ENCODE peak calls at places on chromosomes 13 and 19, in four cellular contexts. M, S, D and X are unnamed samples.

GRCh38 chr13:75637101-75637774 is 1.1 kb downstream of the LMO7 start:
- DNase-seq in M (no peak), S (no peak), D (no peak), X (no peak)

GRCh38 chr19:13398780-13399726 is 107.2 kb downstream of the CACNA1A start:
- DNase-seq in M (peak; percentile 84), S (peak; percentile 19), D (no peak), X (peak; percentile 54)

GRCh38 chr19:6241680-6242079 is 38.1 kb downstream of the MLLT1 start:
- DNase-seq in M (no peak), S (peak; percentile 46), D (no peak), X (no peak)

GRCh38 chr13:38542601-38543000 is 144.3 kb upstream of the FREM2 start:
- DNase-seq in M (peak; percentile 26), S (no peak), D (no peak), X (peak; percentile 16)

GRCh38 chr19:48737360-48737998 is 2.9 kb downstream of the RASIP1 start:
- DNase-seq in M (no peak), S (no peak), D (no peak), X (no peak)

GRCh38 chr13:50731400-50731799 is 112.1 kb downstream of the DLEU7 start:
- DNase-seq in M (peak; percentile 82), S (no peak), D (no peak), X (peak; percentile 89)

GRCh38 chr19:45179063-45179847 is 671 bp downstream of the BLOC1S3 start:
- DNase-seq in M (no peak), S (no peak), D (peak; percentile 38), X (no peak)

GRCh38 chr13:29582171-29582570 is 13.3 kb downstream of the SLC7A1 start:
- DNase-seq in M (no peak), S (peak; percentile 58), D (no peak), X (no peak)

GRCh38 chr13:23750383-23751121 is 138.6 kb downstream of the MIPEP start:
- DNase-seq in M (no peak), S (no peak), D (no peak), X (no peak)

GRCh38 chr13:61727714-61728275 is 312.1 kb upstream of the PCDH20 start:
- DNase-seq in M (peak; percentile 29), S (no peak), D (no peak), X (peak; percentile 29)

GRCh38 chr13:35953537-35954206 is 177.5 kb downstream of the DCLK1 start:
- DNase-seq in M (no peak), S (peak; percentile 73), D (peak; percentile 85), X (peak; percentile 27)

GRCh38 chr13:39616087-39616694 is 13.2 kb upstream of the LHFPL6 start:
- DNase-seq in M (no peak), S (no peak), D (peak; percentile 20), X (no peak)

GRCh38 chr13:45398862-45399261 is 19.3 kb downstream of the SLC25A30 start:
- DNase-seq in M (no peak), S (no peak), D (no peak), X (no peak)

GRCh38 chr19:48842744-48843162 is 6.5 kb upstream of the HSD17B14 start:
- DNase-seq in M (no peak), S (no peak), D (peak; percentile 37), X (no peak)

GRCh38 chr19:40599331-40600085 is 1.7 kb upstream of the LTBP4 start:
- DNase-seq in M (no peak), S (no peak), D (peak; percentile 57), X (no peak)

GRCh38 chr19:38877781-38878574 is at the start of gene RINL:
- DNase-seq in M (no peak), S (no peak), D (no peak), X (no peak)

GRCh38 chr19:17511724-17512573 is 500 bp downstream of the PGLS start:
- DNase-seq in M (peak; percentile 51), S (peak; percentile 89), D (peak; percentile 85), X (no peak)

GRCh38 chr13:85093808-85094207 is 705.4 kb downstream of the SLITRK6 start:
- DNase-seq in M (peak; percentile 49), S (peak; percentile 16), D (peak; percentile 18), X (no peak)

GRCh38 chr19:19634516-19635312 is 6.7 kb upstream of the LPAR2 start:
- DNase-seq in M (no peak), S (no peak), D (no peak), X (no peak)

GRCh38 chr13:32262619-32263018 is 52.5 kb downstream of the ZAR1L start:
- DNase-seq in M (no peak), S (no peak), D (no peak), X (no peak)

GRCh38 chr13:66364346-66364745 is 865.8 kb downstream of the PCDH9 start:
- DNase-seq in M (no peak), S (no peak), D (no peak), X (no peak)

GRCh38 chr13:59461411-59461810 is 702.3 kb downstream of the DIAPH3 start:
- DNase-seq in M (no peak), S (no peak), D (no peak), X (no peak)

GRCh38 chr13:85441975-85442374 is 357.2 kb downstream of the SLITRK6 start:
- DNase-seq in M (no peak), S (no peak), D (no peak), X (no peak)

GRCh38 chr19:39236527-39236926 is 8.3 kb downstream of the IFNL3 start:
- DNase-seq in M (no peak), S (no peak), D (no peak), X (no peak)

GRCh38 chr19:18809149-18809978 is 18.3 kb upstream of the COMP start:
- DNase-seq in M (peak; percentile 19), S (peak; percentile 56), D (peak; percentile 83), X (no peak)

GRCh38 chr13:58080806-58081205 is 449.3 kb downstream of the PCDH17 start:
- DNase-seq in M (no peak), S (no peak), D (no peak), X (no peak)

DNA sequence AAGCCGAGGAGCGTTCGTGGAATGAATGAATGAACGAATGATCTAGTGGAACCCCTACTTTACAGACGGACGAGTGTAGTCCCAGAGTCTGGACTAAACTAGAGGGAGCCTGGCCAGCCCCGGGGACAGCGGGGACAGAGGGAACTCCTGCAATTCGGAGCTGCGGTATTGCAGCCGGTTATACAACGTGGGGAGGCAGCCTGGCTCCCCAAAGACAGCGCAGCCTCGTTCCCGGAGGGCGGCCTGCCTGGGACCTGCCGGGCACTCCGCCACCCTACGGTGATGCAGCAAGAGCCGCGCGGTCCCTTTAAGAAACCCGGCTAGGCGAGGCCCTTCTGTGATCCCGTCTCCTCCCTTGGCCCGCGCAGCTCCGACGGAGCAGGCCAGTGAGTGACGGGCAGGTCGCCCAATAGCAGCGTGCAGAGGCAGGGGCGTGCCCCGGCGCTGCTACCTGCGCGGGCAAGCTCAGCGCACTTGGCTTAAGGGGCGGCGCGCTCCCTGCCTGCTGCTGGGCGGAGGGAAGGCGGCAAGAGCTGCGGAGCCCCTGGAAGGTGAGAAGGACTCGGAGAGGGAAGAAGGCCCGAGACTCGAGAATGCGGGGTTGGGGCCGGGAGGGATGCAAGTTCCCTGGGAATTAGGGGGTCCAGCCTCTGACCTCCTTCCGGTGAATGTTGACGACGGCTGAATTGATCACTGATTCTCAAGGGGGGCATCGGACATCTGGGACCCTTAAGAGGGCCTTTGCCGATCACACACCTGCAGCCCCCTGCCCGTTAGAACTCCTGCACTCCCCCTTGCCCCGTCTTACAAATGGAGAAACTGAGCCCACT is at the start of gene ABCA7:
- DNase-seq in M (peak; percentile 90), S (peak; percentile 99), D (peak; percentile 96), X (peak; percentile 92)
- H3K27ac ChIP-seq in M (no peak within 1 kb of the TSS), S (peak within 1 kb of the TSS; percentile 75), D (no peak within 1 kb of the TSS), X (peak within 1 kb of the TSS; percentile 66)

DNA sequence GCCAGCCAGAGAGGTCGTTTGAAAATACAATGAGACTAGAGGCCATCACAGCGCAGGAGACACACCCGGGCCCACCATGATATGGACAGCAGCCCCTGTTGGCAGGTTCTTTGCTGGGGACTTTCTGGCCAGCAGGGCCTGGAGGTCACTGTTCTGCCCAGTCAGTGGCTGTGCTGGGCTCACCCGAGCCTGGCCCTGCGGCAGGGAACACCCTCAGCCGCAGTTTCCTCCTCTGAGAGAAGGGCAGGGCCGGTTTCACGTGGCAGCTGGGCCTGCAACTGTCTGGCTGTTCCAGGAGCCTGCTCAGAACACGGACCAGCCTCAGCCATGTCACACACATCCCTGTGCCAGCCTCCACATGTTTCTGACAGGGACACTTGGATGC is 39.4 kb downstream of the ADPRHL1 start:
- DNase-seq in M (no peak), S (peak; percentile 59), D (no peak), X (no peak)
- H3K27ac ChIP-seq in M (no peak overlapping the region), S (peak overlapping the region; percentile 93), D (no peak overlapping the region), X (no peak overlapping the region)

DNA sequence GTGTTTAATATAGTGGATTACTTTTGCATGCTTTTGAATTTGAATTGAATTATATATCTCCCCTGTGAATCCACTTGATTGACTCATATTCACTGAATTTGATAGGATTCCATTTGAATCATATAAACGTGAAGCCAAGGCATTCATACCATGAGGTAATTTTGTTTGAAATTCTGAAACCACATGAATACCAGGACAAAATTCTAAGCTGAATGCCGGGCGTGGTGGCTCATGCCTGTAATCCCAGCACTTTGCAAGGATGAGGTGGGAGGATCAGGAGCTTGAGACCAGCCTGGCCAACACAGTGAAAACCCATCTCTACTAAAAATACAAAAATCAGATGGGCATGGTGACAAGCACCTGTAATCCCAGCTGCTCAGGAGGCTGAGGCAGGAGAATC is 4.4 kb downstream of the ZNF793 start:
- DNase-seq in M (no peak), S (no peak), D (no peak), X (no peak)
- H3K27ac ChIP-seq in M (no peak overlapping the region), S (no peak overlapping the region), D (no peak overlapping the region), X (no peak overlapping the region)

GRCh38 chr19:15249560-15249874 is 17.3 kb upstream of the EPHX3 start:
- DNase-seq in M (no peak), S (no peak), D (no peak), X (no peak)
- H3K27ac ChIP-seq in M (peak overlapping the region; percentile 16), S (peak overlapping the region; percentile 96), D (peak overlapping the region; percentile 83), X (peak overlapping the region; percentile 19)

GRCh38 chr19:50001158-50001557 is 24.0 kb downstream of the VRK3 start:
- DNase-seq in M (no peak), S (no peak), D (no peak), X (no peak)

GRCh38 chr19:50003254-50003788 is 21.9 kb downstream of the VRK3 start:
- DNase-seq in M (no peak), S (no peak), D (no peak), X (no peak)

GRCh38 chr19:50000038-50000890 is 24.9 kb downstream of the VRK3 start:
- DNase-seq in M (no peak), S (no peak), D (no peak), X (no peak)

GRCh38 chr19:50002386-50002960 is 22.7 kb downstream of the VRK3 start:
- DNase-seq in M (no peak), S (no peak), D (no peak), X (no peak)

GRCh38 chr19:50001775-50002174 is 23.4 kb downstream of the VRK3 start:
- DNase-seq in M (no peak), S (no peak), D (no peak), X (no peak)
- H3K27ac ChIP-seq in M (no peak overlapping the region), S (no peak overlapping the region), D (no peak overlapping the region), X (no peak overlapping the region)

DNA sequence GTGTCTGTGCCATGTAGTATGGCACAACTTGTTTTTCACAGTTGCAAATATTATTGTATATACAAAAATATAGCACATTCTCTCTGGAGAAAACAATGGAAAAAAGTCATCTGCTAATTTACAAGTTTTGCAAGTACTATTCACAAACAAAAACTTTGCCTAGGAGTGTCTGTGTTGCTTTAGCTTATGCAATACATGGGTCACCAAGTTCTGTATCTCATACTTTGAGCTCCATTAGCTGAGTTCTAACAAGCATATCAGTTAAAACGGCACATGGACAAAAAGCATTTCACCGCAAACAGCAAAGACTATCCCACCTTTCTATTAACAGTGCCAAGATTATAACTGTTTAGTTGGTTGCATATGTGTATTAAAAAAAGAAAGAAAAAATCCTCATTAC is 4.6 kb downstream of the SPRY2 start:
- DNase-seq in M (no peak), S (no peak), D (no peak), X (no peak)
- H3K27ac ChIP-seq in M (no peak overlapping the region), S (peak overlapping the region; percentile 96), D (peak overlapping the region; percentile 12), X (peak overlapping the region; percentile 95)

GRCh38 chr13:113586661-113587479 is 2.3 kb downstream of the TFDP1 start:
- DNase-seq in M (no peak), S (no peak), D (peak; percentile 7), X (no peak)
- H3K27ac ChIP-seq in M (no peak overlapping the region), S (no peak overlapping the region), D (no peak overlapping the region), X (no peak overlapping the region)